ENCODE peak calls at places on chromosomes 1 and 21, in five cellular contexts. D, Q, I, M and S are unnamed samples.

GRCh38 chr1:236468625-236469024 is 55.2 kb upstream of the LGALS8 start:
- DNase-seq in D (no peak), Q (no peak), I (peak), M (no peak), S (no peak)

GRCh38 chr1:197210426-197210825 is 57.6 kb upstream of the CRB1 start:
- DNase-seq in D (no peak), Q (no peak), I (no peak), M (no peak), S (no peak)

GRCh38 chr1:71080178-71080781 is 555 bp downstream of the ZRANB2 start:
- DNase-seq in D (no peak), Q (no peak), I (no peak), M (peak), S (no peak)

GRCh38 chr21:35127851-35128250 is 78.7 kb upstream of the RUNX1 start:
- DNase-seq in D (no peak), Q (no peak), I (no peak), M (no peak), S (no peak)

GRCh38 chr1:116325922-116326321 is 47.1 kb upstream of the ATP1A1 start:
- DNase-seq in D (no peak), Q (no peak), I (peak), M (no peak), S (no peak)

GRCh38 chr1:219160942-219161341 is 12.7 kb upstream of the LYPLAL1 start:
- DNase-seq in D (no peak), Q (no peak), I (no peak), M (no peak), S (no peak)

GRCh38 chr1:31739281-31739853 is 24.8 kb downstream of the ADGRB2 start:
- DNase-seq in D (no peak), Q (no peak), I (peak), M (peak), S (no peak)

GRCh38 chr1:238606896-238607295 is 716.2 kb upstream of the ZP4 start:
- DNase-seq in D (no peak), Q (no peak), I (no peak), M (no peak), S (no peak)

GRCh38 chr1:184881941-184882648 is 92.2 kb downstream of the NIBAN1 start:
- DNase-seq in D (no peak), Q (no peak), I (no peak), M (peak), S (no peak)

DNA sequence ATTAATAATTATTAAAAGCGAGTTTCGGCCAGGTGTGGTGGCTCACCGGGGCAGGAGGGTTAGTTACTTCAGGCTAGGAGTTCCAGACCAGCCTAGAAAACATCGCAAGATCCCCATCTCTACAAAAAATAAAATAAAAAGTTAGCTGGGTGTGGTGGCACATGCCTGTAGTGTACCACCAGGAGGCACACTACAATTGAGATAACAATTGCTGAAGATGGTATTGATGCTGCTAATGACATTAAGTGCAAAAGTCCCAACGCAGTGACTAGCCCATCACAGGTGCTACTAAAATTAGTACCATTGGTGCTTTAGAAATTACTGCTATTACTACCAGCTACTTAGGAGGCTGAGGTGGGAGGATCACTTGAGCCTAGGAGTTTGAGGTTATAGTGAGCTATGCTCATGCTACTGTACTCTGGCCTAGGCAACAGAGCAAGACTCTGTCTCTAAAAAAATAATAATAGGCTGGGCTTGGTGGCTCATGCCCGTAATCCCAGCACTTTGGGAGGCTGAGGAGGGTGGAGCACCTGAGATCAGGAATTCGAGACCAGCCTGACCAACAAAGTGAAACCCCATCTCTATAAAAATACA is 156.6 kb downstream of the GREM2 start:
- DNase-seq in D (no peak), Q (no peak), I (peak), M (peak), S (no peak)
- TF ChIP-seq CTCF in D (no peak), Q (peak), I (peak), M (peak), S (peak)

DNA sequence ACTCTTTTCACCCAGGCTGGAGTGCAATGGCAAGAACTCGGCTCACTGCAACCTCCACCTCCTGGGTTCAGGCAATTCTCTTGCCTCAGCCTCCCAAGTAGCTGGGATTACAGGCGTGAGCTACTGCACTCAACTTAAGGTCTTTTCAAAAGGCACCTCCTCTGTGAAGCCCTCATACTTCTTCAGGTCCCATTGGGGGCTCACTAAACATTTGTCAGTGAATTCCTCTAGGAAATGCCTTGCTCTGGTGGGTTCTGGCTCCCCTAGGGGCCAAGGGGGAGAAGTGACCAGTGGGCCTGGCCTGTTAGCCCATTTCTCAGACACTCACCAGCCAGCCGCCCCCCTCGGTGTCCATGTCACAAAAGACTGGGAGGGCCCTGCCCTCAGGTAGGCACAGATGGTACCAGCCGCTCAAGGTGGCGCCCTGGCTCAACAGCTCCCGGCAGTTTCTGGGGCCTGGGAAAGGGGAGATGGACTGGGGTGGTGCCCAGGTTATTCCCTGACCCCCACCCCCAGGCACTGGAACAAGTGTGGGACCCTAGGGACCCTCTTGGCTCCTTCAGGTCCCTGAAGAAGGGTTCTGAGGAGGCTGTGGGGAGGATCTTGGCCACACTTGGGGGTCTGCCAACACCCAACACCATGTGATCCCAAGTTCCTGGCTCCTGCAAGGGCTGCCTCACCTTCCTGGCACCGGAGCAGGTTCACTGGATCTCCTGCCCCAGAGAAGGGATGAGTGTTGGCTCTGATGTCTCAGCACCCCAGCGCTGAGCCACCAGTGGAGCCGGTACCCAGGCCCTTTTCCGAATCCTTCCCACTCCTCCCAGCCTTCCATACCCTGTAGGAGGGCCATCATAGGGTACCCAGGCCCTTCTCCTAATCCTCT is 1.6 kb downstream of the FCN3 start:
- DNase-seq in D (no peak), Q (no peak), I (peak), M (peak), S (peak)
- TF ChIP-seq CTCF in D (no peak), Q (peak), I (peak), M (peak), S (peak)

DNA sequence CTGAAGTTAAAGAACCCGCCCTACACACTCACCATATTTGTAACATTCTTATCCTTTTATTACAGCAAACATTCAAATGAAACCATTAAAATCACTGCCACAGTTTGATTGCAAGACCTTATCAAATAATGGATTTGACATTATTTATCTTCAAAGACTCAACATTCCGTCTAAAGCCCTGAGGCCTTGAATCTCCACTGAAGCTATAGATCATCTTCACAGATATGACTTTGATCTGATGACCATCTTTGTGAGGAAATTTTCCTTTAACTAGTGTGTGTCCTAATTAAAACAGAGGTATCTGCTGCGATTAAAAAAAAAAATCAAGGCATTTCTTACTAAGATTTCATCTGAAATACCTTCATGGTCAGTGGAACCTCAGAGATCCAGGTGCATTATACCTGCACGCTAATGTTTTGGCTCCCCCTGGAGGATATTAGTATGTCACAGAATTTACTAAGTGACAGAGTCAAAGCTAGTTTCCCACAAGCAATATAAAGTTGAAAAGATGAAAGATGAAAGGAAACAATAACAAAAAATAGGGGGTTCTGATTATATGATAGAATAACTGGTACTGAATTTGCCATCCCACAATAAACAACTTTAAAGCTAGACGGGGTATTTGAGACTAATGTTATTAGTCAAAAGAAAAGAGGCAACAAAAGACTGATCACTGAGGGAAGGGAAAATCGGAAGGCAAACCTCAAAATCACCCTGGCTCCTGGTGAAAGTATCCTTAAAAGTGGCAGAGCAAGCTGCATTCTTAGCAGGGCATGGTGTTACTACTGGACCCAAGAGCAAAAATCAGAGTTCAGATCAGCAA is 923.4 kb downstream of the NCAM2 start:
- DNase-seq in D (no peak), Q (no peak), I (no peak), M (peak), S (no peak)
- TF ChIP-seq CTCF in D (peak), Q (peak), I (peak), M (peak), S (peak)

GRCh38 chr1:6447818-6448748 is 17.9 kb downstream of the TNFRSF25 start:
- DNase-seq in D (no peak), Q (no peak), I (peak), M (peak), S (no peak)

GRCh38 chr1:6445062-6445763 is 20.6 kb downstream of the ESPN start:
- DNase-seq in D (peak), Q (no peak), I (peak), M (peak), S (peak)

GRCh38 chr1:6446665-6447015 is 19.3 kb downstream of the TNFRSF25 start:
- DNase-seq in D (no peak), Q (no peak), I (no peak), M (no peak), S (no peak)

GRCh38 chr1:6448749-6449631 is 17.0 kb downstream of the TNFRSF25 start:
- DNase-seq in D (peak), Q (no peak), I (peak), M (peak), S (no peak)

DNA sequence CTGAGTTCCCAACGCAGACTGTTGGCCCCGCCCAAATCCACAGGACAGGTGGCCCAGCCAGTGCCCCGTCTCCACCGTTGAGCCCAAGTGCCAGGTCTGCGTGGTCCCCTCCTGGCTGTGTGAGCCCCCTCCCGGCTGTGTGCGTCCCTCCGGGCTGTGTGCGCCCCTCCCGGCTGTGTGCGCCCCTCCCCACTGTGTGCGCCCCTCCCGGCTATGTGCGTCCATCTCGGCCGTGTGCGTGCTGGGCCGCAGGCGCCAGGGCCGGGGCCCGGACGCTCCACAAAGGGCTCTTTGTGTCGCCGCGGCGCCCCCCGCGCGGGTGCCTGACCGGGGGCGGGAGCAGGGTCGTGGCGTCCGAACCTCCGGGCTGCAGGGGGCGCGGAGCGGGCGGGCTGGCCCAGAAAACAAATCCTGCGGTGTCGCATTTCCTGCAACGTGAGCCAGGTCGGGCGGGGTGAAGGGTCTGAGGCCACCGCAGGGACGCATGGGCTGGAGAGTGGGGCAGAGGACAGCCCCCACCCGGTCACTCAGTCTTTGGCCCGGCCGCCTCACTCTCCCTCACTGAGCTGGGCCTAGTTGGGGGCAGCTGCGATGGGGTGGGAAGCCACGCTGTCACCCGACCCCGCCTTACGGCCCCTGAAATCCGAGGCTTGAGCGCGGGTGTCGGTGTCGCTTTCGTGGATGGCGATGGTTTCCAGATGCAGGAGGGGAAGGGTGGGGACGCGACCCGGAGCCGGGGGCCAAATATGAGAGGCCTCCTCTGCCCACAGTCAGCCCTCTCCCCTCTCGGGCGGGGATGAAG is 18.8 kb downstream of the TNFRSF25 start:
- DNase-seq in D (no peak), Q (no peak), I (peak), M (peak), S (peak)
- TF ChIP-seq CTCF in D (no peak), Q (no peak), I (peak), M (peak), S (no peak)